ENCODE peak calls at places on chromosome 14, in ten cellular contexts. N is pancreas, W is hepatocyte, Z is bronchial epithelial cell, P is HFF-Myc, G is epithelial cell of esophagus, D is astrocyte of the spinal cord, F is tibial artery, M is foreskin fibroblast, O is HAP-1. Y is an unnamed sample.

GRCh38 chr14:42185718-42186117 is 579.0 kb downstream of the LRFN5 start:
- DNase-seq in P (no peak), D (no peak), W (no peak), G (no peak), F (no peak), M (no peak), O (no peak), Z (no peak), N (no peak), Y (no peak)

GRCh38 chr14:100241279-100241678 is 2.3 kb downstream of the YY1 start:
- DNase-seq in G (no peak), W (no peak), P (no peak), M (no peak), O (no peak), Z (no peak), D (peak), F (no peak), N (no peak), Y (no peak)

GRCh38 chr14:95765016-95765415 is 51.1 kb upstream of the TCL1A start:
- DNase-seq in O (no peak), G (no peak), P (no peak), D (no peak), W (no peak), F (no peak), N (no peak), M (no peak), Z (no peak), Y (no peak)

GRCh38 chr14:91882369-91882768 is 15.0 kb upstream of the TC2N start:
- DNase-seq in M (no peak), Z (no peak), F (no peak), N (no peak), W (no peak), O (no peak), P (no peak), G (no peak), D (no peak), Y (no peak)

GRCh38 chr14:32244404-32244803 is 41.3 kb upstream of the RNU6-8 start:
- DNase-seq in Z (no peak), W (no peak), F (no peak), O (no peak), D (no peak), G (no peak), N (no peak), M (no peak), P (no peak), Y (no peak)

GRCh38 chr14:32720927-32721326 is 217.8 kb upstream of the NPAS3 start:
- DNase-seq in Z (peak), O (no peak), W (no peak), F (no peak), N (no peak), G (peak), M (peak), P (no peak), D (no peak), Y (no peak)

GRCh38 chr14:95557291-95557690 is 22.4 kb downstream of the GLRX5 start:
- DNase-seq in D (no peak), W (no peak), P (no peak), Z (no peak), F (no peak), N (no peak), M (no peak), G (no peak), O (no peak), Y (no peak)

GRCh38 chr14:87615822-87616679 is 376.9 kb downstream of the GALC start:
- DNase-seq in P (no peak), M (no peak), F (peak), Z (peak), W (peak), G (peak), N (peak), O (peak), D (peak), Y (no peak)

GRCh38 chr14:89767861-89768268 is 186.7 kb downstream of the EFCAB11 start:
- DNase-seq in M (peak), N (peak), Z (peak), P (peak), W (peak), O (peak), G (peak), F (no peak), D (peak), Y (peak)

GRCh38 chr14:103840016-103840415 is 7.4 kb downstream of the PPP1R13B start:
- DNase-seq in P (no peak), G (no peak), F (no peak), D (no peak), Z (no peak), N (no peak), O (no peak), W (no peak), M (no peak), Y (no peak)

GRCh38 chr14:88985654-88986053 is 161.2 kb downstream of the TTC8 start:
- DNase-seq in P (peak), Z (no peak), F (no peak), M (peak), G (no peak), D (no peak), N (no peak), W (no peak), O (no peak), Y (no peak)

GRCh38 chr14:100307215-100308111 is 1.2 kb upstream of the SLC25A29 start:
- DNase-seq in F (no peak), D (no peak), N (peak), P (no peak), O (no peak), G (peak), Z (no peak), M (no peak), W (peak), Y (no peak)

GRCh38 chr14:105980224-105980623 is 453.8 kb downstream of the TMEM121 start:
- DNase-seq in P (no peak), Z (no peak), F (no peak), W (no peak), N (no peak), G (no peak), O (no peak), D (no peak), M (no peak), Y (no peak)

GRCh38 chr14:21300892-21301291 is 21.0 kb downstream of the RPGRIP1 start:
- DNase-seq in F (no peak), P (no peak), W (peak), D (no peak), O (no peak), N (peak), M (no peak), Z (no peak), G (peak), Y (no peak)

GRCh38 chr14:24122971-24123370 is 7.5 kb upstream of the FITM1 start:
- DNase-seq in O (no peak), P (no peak), F (no peak), W (no peak), Z (no peak), D (no peak), G (no peak), M (no peak), N (no peak), Y (no peak)

GRCh38 chr14:89422181-89422951 is 5.3 kb upstream of the FOXN3 start:
- DNase-seq in O (no peak), F (no peak), Z (peak), G (peak), W (peak), N (peak), M (no peak), P (no peak), D (no peak), Y (no peak)

GRCh38 chr14:75769047-75769685 is 108.1 kb downstream of the TTLL5 start:
- DNase-seq in G (peak), Z (peak), M (no peak), D (peak), F (no peak), O (no peak), P (no peak), N (no peak), W (no peak), Y (no peak)

GRCh38 chr14:26596722-26597030 is 1.2 kb downstream of the NOVA1 start:
- DNase-seq in G (no peak), D (no peak), O (no peak), M (no peak), P (no peak), F (peak), W (peak), N (no peak), Z (no peak), Y (no peak)

GRCh38 chr14:91509083-91509877 is 830 bp downstream of the PPP4R3A start:
- DNase-seq in P (no peak), O (peak), N (peak), M (peak), W (peak), G (peak), Z (peak), F (no peak), D (no peak), Y (no peak)

GRCh38 chr14:95098984-95099599 is 58.2 kb downstream of the DICER1 start:
- DNase-seq in Z (peak), O (peak), D (peak), G (peak), N (peak), M (peak), P (peak), F (peak), W (peak), Y (peak)

GRCh38 chr14:65927871-65928270 is 515.3 kb downstream of the FUT8 start:
- DNase-seq in F (no peak), D (no peak), W (peak), N (no peak), P (no peak), G (no peak), O (no peak), Z (no peak), M (no peak), Y (no peak)

GRCh38 chr14:61437383-61437782 is 116.0 kb downstream of the PRKCH start:
- DNase-seq in G (no peak), M (no peak), D (no peak), F (no peak), W (no peak), O (no peak), P (no peak), N (no peak), Z (no peak), Y (no peak)

GRCh38 chr14:23057757-23058653 is 685 bp upstream of the CDH24 start:
- DNase-seq in D (peak), M (peak), W (peak), F (peak), O (peak), P (peak), Z (peak), G (peak), N (peak), Y (no peak)

GRCh38 chr14:61345144-61345482 is 23.7 kb downstream of the PRKCH start:
- DNase-seq in O (no peak), P (no peak), G (no peak), D (no peak), M (no peak), W (no peak), N (no peak), Z (no peak), F (no peak), Y (no peak)

GRCh38 chr14:24815543-24815942 is 181.6 kb upstream of the GZMB start:
- DNase-seq in O (no peak), W (no peak), F (no peak), G (no peak), D (no peak), M (no peak), N (no peak), Z (no peak), P (no peak), Y (no peak)

GRCh38 chr14:33914676-33915516 is 36.0 kb downstream of the EGLN3 start:
- DNase-seq in W (peak), G (peak), N (no peak), M (no peak), D (peak), Z (peak), O (no peak), P (peak), F (no peak), Y (peak)

GRCh38 chr14:34113051-34113511 is 162.2 kb upstream of the EGLN3 start:
- DNase-seq in D (peak), F (no peak), M (no peak), W (no peak), O (peak), N (no peak), P (no peak), G (peak), Z (peak), Y (peak)

GRCh38 chr14:101960225-101960624 is 4.1 kb upstream of the DYNC1H1 start:
- DNase-seq in O (no peak), F (no peak), N (no peak), Z (no peak), M (no peak), W (no peak), G (no peak), P (no peak), D (no peak), Y (no peak)

GRCh38 chr14:98901511-98902205 is 370.3 kb downstream of the BCL11B start:
- DNase-seq in M (no peak), G (no peak), P (no peak), Z (no peak), F (no peak), D (no peak), N (no peak), O (no peak), W (no peak), Y (no peak)

GRCh38 chr14:38623661-38624060 is 367.8 kb upstream of the CLEC14A start:
- DNase-seq in G (no peak), D (no peak), F (no peak), P (no peak), W (no peak), O (no peak), N (no peak), Z (no peak), M (peak), Y (peak)

GRCh38 chr14:97021001-97021400 is 223.8 kb downstream of the VRK1 start:
- DNase-seq in G (no peak), M (no peak), O (no peak), P (no peak), N (peak), F (no peak), D (no peak), Z (no peak), W (no peak), Y (no peak)

DNA sequence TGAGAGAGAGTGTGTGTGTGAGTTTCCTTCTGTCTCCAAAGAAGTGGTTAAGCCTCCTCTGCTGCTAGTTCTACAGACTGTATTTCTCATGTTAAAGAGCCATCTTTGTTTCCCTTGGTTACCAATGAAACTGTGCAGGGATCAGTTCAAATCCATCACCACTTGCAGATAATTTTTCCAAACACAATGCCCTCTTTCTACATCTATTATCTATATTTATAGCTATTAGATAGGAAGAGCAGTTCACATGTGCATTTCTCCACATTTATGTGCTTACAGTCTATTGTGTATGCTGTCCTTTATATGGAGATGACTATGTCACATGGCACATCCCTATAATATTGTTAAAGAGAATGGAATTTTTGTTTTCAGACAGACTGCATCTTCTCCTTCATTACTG is 2.2 kb upstream of the DAAM1 start:
- DNase-seq in W (no peak), O (peak), D (no peak), P (no peak), G (no peak), F (no peak), Z (no peak), M (no peak), N (no peak), Y (no peak)
- H3K4me3 ChIP-seq in W (no peak), O (no peak), D (no peak), P (no peak), G (no peak), F (no peak), Z (no peak), M (no peak), N (no peak), Y (no peak)

GRCh38 chr14:74400328-74400727 is 25.7 kb downstream of the SYNDIG1L start:
- DNase-seq in F (no peak), N (no peak), O (no peak), D (no peak), G (no peak), P (no peak), Z (no peak), W (no peak), M (peak), Y (no peak)

GRCh38 chr14:74401504-74402241 is 24.3 kb downstream of the SYNDIG1L start:
- DNase-seq in F (peak), O (no peak), M (no peak), W (peak), D (no peak), Z (no peak), N (no peak), G (peak), P (no peak), Y (no peak)

GRCh38 chr14:74403619-74404417 is 22.2 kb downstream of the SYNDIG1L start:
- DNase-seq in P (no peak), M (no peak), G (no peak), D (no peak), O (no peak), Z (no peak), W (no peak), F (no peak), N (no peak), Y (no peak)

GRCh38 chr14:74402264-74403251 is 23.5 kb downstream of the SYNDIG1L start:
- DNase-seq in G (no peak), N (no peak), P (no peak), Z (no peak), M (no peak), W (no peak), O (no peak), D (no peak), F (no peak), Y (no peak)

DNA sequence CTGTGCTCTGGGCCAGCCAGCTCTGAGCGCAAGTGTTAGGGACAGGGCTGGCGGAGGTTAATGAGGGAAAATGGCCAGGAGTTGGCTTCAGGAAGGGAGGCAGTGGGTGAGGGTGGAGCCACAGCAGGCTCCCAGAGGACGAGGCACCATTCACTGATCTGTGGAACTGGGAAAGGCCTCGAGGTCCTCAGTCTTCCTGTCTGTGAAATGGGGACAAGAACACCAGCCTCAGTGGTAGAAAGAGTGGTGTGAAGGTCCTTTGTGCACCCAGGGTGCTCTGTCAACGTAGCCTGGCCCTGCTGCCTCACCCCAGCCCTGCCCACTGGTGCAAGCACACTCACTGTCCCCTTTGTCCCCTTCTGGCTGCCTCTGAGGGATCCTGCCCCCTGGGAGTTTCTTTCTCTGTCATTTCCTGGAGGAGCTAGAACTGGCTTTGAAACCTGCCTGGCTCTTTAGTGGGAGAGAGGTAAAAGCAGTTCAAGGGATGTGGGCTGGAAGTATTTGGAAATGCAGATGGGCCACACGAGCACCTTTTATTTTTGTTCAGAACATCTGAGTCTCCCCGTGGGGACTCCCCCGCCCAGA is 25.0 kb downstream of the SYNDIG1L start:
- DNase-seq in Z (no peak), G (no peak), O (no peak), M (no peak), W (no peak), P (no peak), D (no peak), N (no peak), F (no peak), Y (no peak)
- H3K4me3 ChIP-seq in Z (no peak), G (no peak), O (no peak), M (no peak), W (no peak), P (no peak), D (no peak), N (no peak), F (no peak), Y (no peak)

GRCh38 chr14:54486685-54487084 is 2.1 kb downstream of the GMFB start:
- DNase-seq in G (peak), F (no peak), N (no peak), P (no peak), Z (peak), D (no peak), W (no peak), O (no peak), M (no peak), Y (no peak)
- H3K4me3 ChIP-seq in G (no peak), F (no peak), N (no peak), P (no peak), Z (no peak), D (no peak), W (no peak), O (no peak), M (no peak), Y (no peak)

GRCh38 chr14:68598621-68599447 is 194.0 kb downstream of the ZFP36L1 start:
- DNase-seq in D (peak), P (no peak), W (peak), Z (peak), M (peak), G (peak), N (peak), F (peak), O (no peak), Y (peak)
- H3K4me3 ChIP-seq in D (no peak), P (no peak), W (no peak), Z (no peak), M (no peak), G (no peak), N (no peak), F (no peak), O (no peak), Y (no peak)

GRCh38 chr14:52244328-52244727 is 23.2 kb upstream of the PTGDR start:
- DNase-seq in G (no peak), M (no peak), D (no peak), O (no peak), F (no peak), Z (no peak), P (no peak), W (no peak), N (no peak), Y (no peak)

GRCh38 chr14:52240623-52241022 is 26.9 kb upstream of the PTGDR start:
- DNase-seq in M (no peak), O (no peak), W (no peak), D (no peak), F (no peak), Z (no peak), N (no peak), G (no peak), P (no peak), Y (no peak)

GRCh38 chr14:52238682-52239081 is 28.8 kb upstream of the PTGDR start:
- DNase-seq in W (no peak), O (no peak), D (no peak), P (no peak), G (no peak), M (no peak), Z (no peak), N (no peak), F (no peak), Y (no peak)

GRCh38 chr14:52244997-52245396 is 22.5 kb upstream of the PTGDR start:
- DNase-seq in Z (no peak), D (no peak), O (no peak), W (no peak), P (no peak), G (no peak), M (no peak), N (no peak), F (no peak), Y (no peak)

DNA sequence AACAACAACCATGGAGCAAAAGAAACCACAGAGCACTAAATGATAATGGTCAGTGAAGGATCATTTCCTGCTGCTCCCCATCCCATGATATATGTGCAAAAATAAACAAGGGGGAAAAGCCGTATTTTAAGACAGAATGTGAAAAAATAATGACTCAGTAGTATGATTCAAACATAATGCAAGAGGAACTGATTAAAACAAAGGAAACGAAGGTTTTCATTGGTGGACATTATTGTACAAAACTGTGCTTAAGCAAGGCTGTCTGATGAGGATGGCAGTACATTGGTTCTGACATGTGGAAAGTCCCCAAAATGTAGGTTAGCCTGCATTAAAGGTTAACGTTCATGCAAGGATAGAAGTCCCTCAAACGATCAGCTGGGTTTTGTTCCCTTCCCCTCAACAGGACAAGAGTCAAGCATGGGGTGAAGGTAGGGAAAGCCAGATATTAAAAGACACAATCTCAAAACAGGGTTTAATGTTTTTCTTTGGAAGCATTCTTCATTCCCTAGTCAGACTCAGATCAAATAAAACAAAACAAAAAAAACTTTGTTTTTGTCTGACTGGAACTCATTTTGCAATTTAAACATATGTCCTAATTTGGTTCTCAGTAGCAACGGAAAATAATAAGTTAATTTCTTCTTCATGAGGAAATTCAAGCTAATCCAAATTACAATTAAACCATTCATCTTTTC is 26.2 kb upstream of the PTGDR start:
- DNase-seq in F (no peak), P (peak), O (no peak), Z (peak), G (peak), D (peak), M (peak), N (no peak), W (no peak), Y (peak)
- H3K4me3 ChIP-seq in F (no peak), P (peak), O (no peak), Z (no peak), G (no peak), D (no peak), M (peak), N (no peak), W (no peak), Y (peak)

Y was measured in AG09309.